ENCODE peak calls at places on chromosomes 2 and 18, in nine cellular contexts. One of them, this sample, is unnamed.
A peak's percentile ranks its signal among the peaks of the same experiment; 100 is the strongest.

GRCh38 chr18:62357079-62357719 is 32.1 kb downstream of the TNFRSF11A start:
- DNase-seq in GM12892: no peak
- DNase-seq in A549: no peak
- DNase-seq in heart left ventricle: no peak
- DNase-seq in Peyer's patch: no peak
- DNase-seq in sigmoid colon: no peak
- DNase-seq in stomach: no peak
- DNase-seq in GM12891: no peak
- DNase-seq in ovary: no peak
- DNase-seq in this sample: no peak

GRCh38 chr2:44211183-44211582 is 42.5 kb downstream of the PPM1B start:
- DNase-seq in GM12891: no peak
- DNase-seq in heart left ventricle: no peak
- DNase-seq in stomach: no peak
- DNase-seq in Peyer's patch: no peak
- DNase-seq in GM12892: no peak
- DNase-seq in ovary: no peak
- DNase-seq in A549: no peak
- DNase-seq in sigmoid colon: no peak
- DNase-seq in this sample: no peak

GRCh38 chr2:119180891-119181290 is 22.3 kb upstream of the C1QL2 start:
- DNase-seq in stomach: no peak
- DNase-seq in GM12891: no peak
- DNase-seq in A549: no peak
- DNase-seq in GM12892: no peak
- DNase-seq in Peyer's patch: no peak
- DNase-seq in sigmoid colon: no peak
- DNase-seq in ovary: no peak
- DNase-seq in heart left ventricle: no peak
- DNase-seq in this sample: no peak

GRCh38 chr18:8615397-8616025 is 6.3 kb downstream of the RAB12 start:
- DNase-seq in GM12892: no peak
- DNase-seq in ovary: no peak
- DNase-seq in Peyer's patch: no peak
- DNase-seq in sigmoid colon: peak; percentile 74
- DNase-seq in heart left ventricle: no peak
- DNase-seq in GM12891: no peak
- DNase-seq in A549: peak; percentile 43
- DNase-seq in stomach: no peak
- DNase-seq in this sample: peak; percentile 65

GRCh38 chr2:206766057-206766930 is 888 bp downstream of the FASTKD2 start:
- DNase-seq in A549: no peak
- DNase-seq in stomach: no peak
- DNase-seq in sigmoid colon: no peak
- DNase-seq in heart left ventricle: no peak
- DNase-seq in ovary: no peak
- DNase-seq in GM12892: no peak
- DNase-seq in Peyer's patch: no peak
- DNase-seq in GM12891: no peak
- DNase-seq in this sample: no peak

GRCh38 chr2:174683392-174683759 is 80.9 kb downstream of the CHRNA1 start:
- DNase-seq in GM12892: no peak
- DNase-seq in heart left ventricle: no peak
- DNase-seq in GM12891: peak; percentile 33
- DNase-seq in A549: peak; percentile 58
- DNase-seq in sigmoid colon: no peak
- DNase-seq in stomach: no peak
- DNase-seq in Peyer's patch: no peak
- DNase-seq in ovary: no peak
- DNase-seq in this sample: no peak

GRCh38 chr2:10469301-10469700 is 21.2 kb upstream of the ODC1 start:
- DNase-seq in stomach: no peak
- DNase-seq in GM12892: no peak
- DNase-seq in A549: no peak
- DNase-seq in heart left ventricle: no peak
- DNase-seq in sigmoid colon: peak; percentile 45
- DNase-seq in Peyer's patch: peak; percentile 30
- DNase-seq in ovary: no peak
- DNase-seq in GM12891: no peak
- DNase-seq in this sample: no peak

GRCh38 chr18:54961868-54962267 is 2.6 kb upstream of the CCDC68 start:
- DNase-seq in ovary: no peak
- DNase-seq in heart left ventricle: no peak
- DNase-seq in Peyer's patch: no peak
- DNase-seq in stomach: no peak
- DNase-seq in sigmoid colon: no peak
- DNase-seq in GM12891: no peak
- DNase-seq in A549: no peak
- DNase-seq in GM12892: no peak
- DNase-seq in this sample: no peak

GRCh38 chr2:158926478-158926948 is 41.9 kb upstream of the TANC1 start:
- DNase-seq in heart left ventricle: no peak
- DNase-seq in ovary: no peak
- DNase-seq in sigmoid colon: no peak
- DNase-seq in Peyer's patch: no peak
- DNase-seq in GM12891: no peak
- DNase-seq in stomach: no peak
- DNase-seq in GM12892: no peak
- DNase-seq in A549: peak; percentile 63
- DNase-seq in this sample: no peak

GRCh38 chr18:62384610-62385097 is 59.5 kb downstream of the TNFRSF11A start:
- DNase-seq in ovary: no peak
- DNase-seq in Peyer's patch: no peak
- DNase-seq in GM12891: no peak
- DNase-seq in sigmoid colon: no peak
- DNase-seq in A549: peak; percentile 21
- DNase-seq in heart left ventricle: no peak
- DNase-seq in GM12892: no peak
- DNase-seq in stomach: no peak
- DNase-seq in this sample: no peak

GRCh38 chr2:21317131-21317530 is 193.4 kb downstream of the TDRD15 start:
- DNase-seq in heart left ventricle: peak; percentile 57
- DNase-seq in A549: peak; percentile 52
- DNase-seq in Peyer's patch: peak; percentile 78
- DNase-seq in GM12891: peak; percentile 17
- DNase-seq in stomach: peak; percentile 50
- DNase-seq in ovary: peak; percentile 45
- DNase-seq in GM12892: peak; percentile 3
- DNase-seq in sigmoid colon: peak; percentile 64
- DNase-seq in this sample: peak; percentile 54

GRCh38 chr2:201647431-201647830 is 4.1 kb upstream of the TMEM237 start:
- DNase-seq in Peyer's patch: no peak
- DNase-seq in heart left ventricle: no peak
- DNase-seq in ovary: no peak
- DNase-seq in A549: no peak
- DNase-seq in GM12891: no peak
- DNase-seq in stomach: no peak
- DNase-seq in sigmoid colon: no peak
- DNase-seq in GM12892: no peak
- DNase-seq in this sample: peak; percentile 77

GRCh38 chr2:201643216-201643651 is at the start of gene TMEM237:
- DNase-seq in heart left ventricle: peak; percentile 61
- DNase-seq in GM12892: peak; percentile 48
- DNase-seq in GM12891: peak; percentile 51
- DNase-seq in A549: peak; percentile 54
- DNase-seq in sigmoid colon: no peak
- DNase-seq in Peyer's patch: peak; percentile 73
- DNase-seq in ovary: peak; percentile 82
- DNase-seq in stomach: peak; percentile 27
- DNase-seq in this sample: no peak

GRCh38 chr2:201642086-201642578 is 1.2 kb downstream of the TMEM237 start:
- DNase-seq in heart left ventricle: no peak
- DNase-seq in stomach: no peak
- DNase-seq in sigmoid colon: no peak
- DNase-seq in GM12891: no peak
- DNase-seq in GM12892: no peak
- DNase-seq in ovary: no peak
- DNase-seq in A549: no peak
- DNase-seq in Peyer's patch: no peak
- DNase-seq in this sample: no peak

GRCh38 chr2:201642579-201643215 is 606 bp downstream of the TMEM237 start:
- DNase-seq in A549: peak; percentile 78
- DNase-seq in GM12892: peak; percentile 76
- DNase-seq in sigmoid colon: peak; percentile 89
- DNase-seq in ovary: peak; percentile 92
- DNase-seq in heart left ventricle: peak; percentile 82
- DNase-seq in stomach: peak; percentile 83
- DNase-seq in Peyer's patch: peak; percentile 88
- DNase-seq in GM12891: peak; percentile 80
- DNase-seq in this sample: peak; percentile 83

DNA sequence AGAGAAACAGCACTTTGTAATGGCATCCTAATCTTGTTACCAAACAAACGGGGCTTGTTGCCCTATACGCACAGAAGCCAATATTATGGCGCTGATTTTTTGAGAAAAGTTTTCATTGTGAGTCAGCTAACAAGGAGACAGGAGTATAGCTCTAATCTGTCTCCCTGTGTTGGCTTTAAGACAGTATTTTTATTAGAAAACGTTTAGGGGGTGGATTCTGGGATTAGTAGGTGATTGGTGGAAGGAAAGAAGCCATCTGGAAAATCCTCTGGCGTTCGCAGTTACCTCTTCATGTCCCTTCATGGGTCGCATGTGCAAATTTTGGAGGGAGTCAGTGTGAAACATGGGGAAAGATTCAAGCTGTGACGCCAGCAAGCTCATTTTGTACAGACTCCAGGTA is 698 bp upstream of the TMEM237 start:
- DNase-seq in Peyer's patch: no peak
- DNase-seq in GM12891: no peak
- DNase-seq in GM12892: no peak
- DNase-seq in heart left ventricle: no peak
- DNase-seq in stomach: no peak
- DNase-seq in sigmoid colon: peak; percentile 83
- DNase-seq in ovary: peak; percentile 43
- DNase-seq in A549: no peak
- DNase-seq in this sample: peak; percentile 54
- TF ChIP-seq POLR2A in Peyer's patch: no peak
- TF ChIP-seq POLR2A in GM12891: no peak
- TF ChIP-seq POLR2A in GM12892: no peak
- TF ChIP-seq POLR2A in heart left ventricle: no peak
- TF ChIP-seq POLR2A in stomach: no peak
- TF ChIP-seq POLR2A in sigmoid colon: no peak
- TF ChIP-seq POLR2A in ovary: peak; percentile 31
- TF ChIP-seq POLR2A in A549: no peak
- TF ChIP-seq POLR2A in this sample: peak; percentile 68

DNA sequence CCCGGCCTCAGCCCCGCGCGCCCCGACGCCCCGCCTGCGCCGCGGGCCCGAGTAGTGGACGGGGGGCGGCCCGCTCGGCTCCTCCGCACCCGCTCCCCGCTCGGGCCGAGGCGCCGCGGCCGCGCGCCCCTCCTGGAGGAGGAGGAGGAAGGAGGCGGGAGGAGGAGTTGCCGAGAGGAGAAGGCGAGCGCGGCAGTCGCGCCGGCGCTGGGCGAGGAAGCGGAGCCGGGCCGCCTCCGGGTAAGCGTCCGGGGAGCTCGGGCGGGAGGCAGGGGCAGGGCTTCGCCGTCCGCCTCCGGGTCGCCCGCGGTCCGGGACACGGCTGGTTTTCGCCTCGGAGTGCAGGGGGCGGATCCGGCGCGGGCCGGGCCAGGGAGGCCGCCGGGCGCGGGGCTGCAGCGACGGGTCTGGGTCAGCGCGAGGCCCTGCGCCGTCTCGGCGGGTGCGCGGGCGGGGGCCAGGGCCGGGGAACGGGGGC is at the start of gene SOCS6:
- DNase-seq in Peyer's patch: peak; percentile 69
- DNase-seq in stomach: peak; percentile 65
- DNase-seq in GM12892: peak; percentile 73
- DNase-seq in heart left ventricle: peak; percentile 78
- DNase-seq in A549: no peak
- DNase-seq in sigmoid colon: peak; percentile 74
- DNase-seq in GM12891: peak; percentile 69
- DNase-seq in ovary: peak; percentile 74
- DNase-seq in this sample: peak; percentile 62
- TF ChIP-seq POLR2A in Peyer's patch: peak; percentile 52
- TF ChIP-seq POLR2A in stomach: no peak
- TF ChIP-seq POLR2A in GM12892: peak; percentile 82
- TF ChIP-seq POLR2A in heart left ventricle: peak; percentile 57
- TF ChIP-seq POLR2A in A549: peak; percentile 58
- TF ChIP-seq POLR2A in sigmoid colon: no peak
- TF ChIP-seq POLR2A in GM12891: peak; percentile 56
- TF ChIP-seq POLR2A in ovary: no peak
- TF ChIP-seq POLR2A in this sample: peak; percentile 62

GRCh38 chr2:112665113-112665780 is 19.5 kb downstream of the SLC20A1 start:
- DNase-seq in ovary: no peak
- DNase-seq in GM12891: no peak
- DNase-seq in GM12892: no peak
- DNase-seq in heart left ventricle: no peak
- DNase-seq in A549: no peak
- DNase-seq in sigmoid colon: no peak
- DNase-seq in Peyer's patch: peak; percentile 40
- DNase-seq in stomach: no peak
- DNase-seq in this sample: no peak
- TF ChIP-seq POLR2A in ovary: no peak
- TF ChIP-seq POLR2A in GM12891: no peak
- TF ChIP-seq POLR2A in GM12892: peak; percentile 45
- TF ChIP-seq POLR2A in heart left ventricle: no peak
- TF ChIP-seq POLR2A in A549: no peak
- TF ChIP-seq POLR2A in sigmoid colon: no peak
- TF ChIP-seq POLR2A in Peyer's patch: no peak
- TF ChIP-seq POLR2A in stomach: no peak
- TF ChIP-seq POLR2A in this sample: no peak

DNA sequence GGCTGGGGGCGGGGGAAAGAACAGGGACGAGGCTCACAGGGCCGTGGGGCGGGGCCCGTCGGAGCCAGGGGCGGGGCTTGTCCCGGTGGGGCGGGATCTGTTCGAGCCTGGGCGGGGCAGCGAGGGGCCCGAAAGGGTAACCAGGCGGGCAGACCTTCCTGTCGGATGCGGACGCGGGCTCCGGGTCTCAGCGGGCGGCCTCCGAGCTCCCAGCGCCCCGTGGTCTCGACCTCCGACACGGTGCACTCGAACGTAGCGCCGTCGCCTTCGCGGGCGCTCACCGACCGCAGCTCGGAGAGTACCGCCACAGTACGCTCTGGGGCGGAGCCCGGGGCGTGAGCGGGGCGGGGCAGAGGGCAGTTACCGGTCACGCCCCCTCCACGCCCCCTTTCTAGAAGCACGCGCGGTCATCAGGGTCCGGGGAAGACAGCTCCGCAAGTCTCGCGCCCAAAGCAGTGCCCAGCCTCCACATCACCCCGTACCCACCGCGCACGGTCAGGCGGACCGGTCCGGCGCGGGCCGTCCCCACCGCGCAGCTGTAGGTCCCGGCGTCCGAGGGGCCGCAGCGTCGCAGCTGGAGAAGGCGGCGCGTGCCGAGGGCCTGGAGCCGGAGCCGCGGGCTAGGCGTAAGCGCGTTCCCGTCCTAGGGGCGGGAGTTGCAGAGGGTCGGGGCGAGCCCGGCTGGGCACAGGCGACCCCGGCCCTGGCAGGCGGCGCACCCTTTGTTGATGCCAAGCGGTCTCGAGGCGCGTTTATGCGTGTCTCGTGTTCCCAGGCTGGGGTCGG is 8.7 kb downstream of the TMEM198 start:
- DNase-seq in GM12892: peak; percentile 84
- DNase-seq in stomach: peak; percentile 89
- DNase-seq in A549: peak; percentile 75
- DNase-seq in Peyer's patch: peak; percentile 93
- DNase-seq in ovary: peak; percentile 98
- DNase-seq in sigmoid colon: peak; percentile 93
- DNase-seq in heart left ventricle: peak; percentile 90
- DNase-seq in GM12891: peak; percentile 87
- DNase-seq in this sample: peak; percentile 95
- TF ChIP-seq POLR2A in GM12892: no peak
- TF ChIP-seq POLR2A in stomach: no peak
- TF ChIP-seq POLR2A in A549: peak; percentile 31
- TF ChIP-seq POLR2A in Peyer's patch: no peak
- TF ChIP-seq POLR2A in ovary: peak; percentile 30
- TF ChIP-seq POLR2A in sigmoid colon: no peak
- TF ChIP-seq POLR2A in heart left ventricle: peak; percentile 23
- TF ChIP-seq POLR2A in GM12891: no peak
- TF ChIP-seq POLR2A in this sample: no peak